ENCODE peak calls at places on chromosomes 16 and 17, in eight cellular contexts. One of them, this sample, is unnamed.

GRCh38 chr16:85823328-85823920 is 23.9 kb downstream of the COX4I1 start:
- DNase-seq in GOT3: no peak
- DNase-seq in stomach: no peak
- DNase-seq in Daoy: no peak
- DNase-seq in RWPE1: no peak
- DNase-seq in cardiac fibroblast: no peak
- DNase-seq in stromal cell of bone marrow: no peak
- DNase-seq in left ventricle myocardium superior: no peak
- DNase-seq in this sample: no peak

GRCh38 chr16:78210305-78210704 is 110.9 kb downstream of the WWOX start:
- DNase-seq in GOT3: no peak
- DNase-seq in stomach: no peak
- DNase-seq in Daoy: peak; percentile 55
- DNase-seq in RWPE1: peak; percentile 64
- DNase-seq in cardiac fibroblast: peak; percentile 12
- DNase-seq in stromal cell of bone marrow: peak; percentile 39
- DNase-seq in left ventricle myocardium superior: no peak
- DNase-seq in this sample: no peak

GRCh38 chr16:51854401-51854951 is 692.5 kb downstream of the TOX3 start:
- DNase-seq in GOT3: no peak
- DNase-seq in stomach: no peak
- DNase-seq in Daoy: no peak
- DNase-seq in RWPE1: no peak
- DNase-seq in cardiac fibroblast: no peak
- DNase-seq in stromal cell of bone marrow: no peak
- DNase-seq in left ventricle myocardium superior: no peak
- DNase-seq in this sample: no peak

GRCh38 chr16:75908718-75909117 is 182.4 kb upstream of the CPHXL start:
- DNase-seq in GOT3: no peak
- DNase-seq in stomach: no peak
- DNase-seq in Daoy: no peak
- DNase-seq in RWPE1: no peak
- DNase-seq in cardiac fibroblast: no peak
- DNase-seq in stromal cell of bone marrow: no peak
- DNase-seq in left ventricle myocardium superior: no peak
- DNase-seq in this sample: no peak

GRCh38 chr16:85166281-85166680 is 54.0 kb upstream of the CIBAR2 start:
- DNase-seq in GOT3: no peak
- DNase-seq in stomach: no peak
- DNase-seq in Daoy: no peak
- DNase-seq in RWPE1: no peak
- DNase-seq in cardiac fibroblast: peak; percentile 23
- DNase-seq in stromal cell of bone marrow: no peak
- DNase-seq in left ventricle myocardium superior: no peak
- DNase-seq in this sample: peak; percentile 20

GRCh38 chr16:85527042-85527766 is 85.9 kb upstream of the GSE1 start:
- DNase-seq in GOT3: no peak
- DNase-seq in stomach: no peak
- DNase-seq in Daoy: no peak
- DNase-seq in RWPE1: no peak
- DNase-seq in cardiac fibroblast: no peak
- DNase-seq in stromal cell of bone marrow: no peak
- DNase-seq in left ventricle myocardium superior: no peak
- DNase-seq in this sample: no peak

GRCh38 chr16:592518-593306 is 2.8 kb downstream of the RAB40C start:
- DNase-seq in GOT3: no peak
- DNase-seq in stomach: peak; percentile 73
- DNase-seq in Daoy: no peak
- DNase-seq in RWPE1: peak; percentile 87
- DNase-seq in cardiac fibroblast: peak; percentile 26
- DNase-seq in stromal cell of bone marrow: no peak
- DNase-seq in left ventricle myocardium superior: no peak
- DNase-seq in this sample: peak; percentile 19

GRCh38 chr17:45077643-45078042 is 16.5 kb downstream of the NMT1 start:
- DNase-seq in GOT3: no peak
- DNase-seq in stomach: no peak
- DNase-seq in Daoy: no peak
- DNase-seq in RWPE1: no peak
- DNase-seq in cardiac fibroblast: no peak
- DNase-seq in stromal cell of bone marrow: no peak
- DNase-seq in left ventricle myocardium superior: no peak
- DNase-seq in this sample: no peak

GRCh38 chr17:39813631-39814030 is 50.5 kb downstream of the IKZF3 start:
- DNase-seq in GOT3: no peak
- DNase-seq in stomach: no peak
- DNase-seq in Daoy: no peak
- DNase-seq in RWPE1: no peak
- DNase-seq in cardiac fibroblast: no peak
- DNase-seq in stromal cell of bone marrow: no peak
- DNase-seq in left ventricle myocardium superior: no peak
- DNase-seq in this sample: no peak

GRCh38 chr17:73400915-73401545 is 89.2 kb upstream of the CDC42EP4 start:
- DNase-seq in GOT3: no peak
- DNase-seq in stomach: no peak
- DNase-seq in Daoy: no peak
- DNase-seq in RWPE1: no peak
- DNase-seq in cardiac fibroblast: no peak
- DNase-seq in stromal cell of bone marrow: no peak
- DNase-seq in left ventricle myocardium superior: no peak
- DNase-seq in this sample: no peak

GRCh38 chr17:40317345-40317873 is 8.4 kb downstream of the RARA start:
- DNase-seq in GOT3: no peak
- DNase-seq in stomach: peak; percentile 50
- DNase-seq in Daoy: peak; percentile 77
- DNase-seq in RWPE1: peak; percentile 66
- DNase-seq in cardiac fibroblast: peak; percentile 81
- DNase-seq in stromal cell of bone marrow: no peak
- DNase-seq in left ventricle myocardium superior: peak; percentile 69
- DNase-seq in this sample: peak; percentile 64

GRCh38 chr16:2799852-2800226 is 1.6 kb downstream of the PRSS41 start:
- DNase-seq in GOT3: no peak
- DNase-seq in stomach: peak; percentile 67
- DNase-seq in Daoy: peak; percentile 30
- DNase-seq in RWPE1: no peak
- DNase-seq in cardiac fibroblast: peak; percentile 31
- DNase-seq in stromal cell of bone marrow: peak; percentile 14
- DNase-seq in left ventricle myocardium superior: no peak
- DNase-seq in this sample: no peak

GRCh38 chr17:66747561-66748275 is 87.2 kb upstream of the CACNG5 start:
- DNase-seq in GOT3: no peak
- DNase-seq in stomach: no peak
- DNase-seq in Daoy: peak; percentile 87
- DNase-seq in RWPE1: peak; percentile 72
- DNase-seq in cardiac fibroblast: peak; percentile 95
- DNase-seq in stromal cell of bone marrow: peak; percentile 28
- DNase-seq in left ventricle myocardium superior: no peak
- DNase-seq in this sample: no peak

GRCh38 chr16:12295395-12295794 is 318.9 kb downstream of the SNX29 start:
- DNase-seq in GOT3: no peak
- DNase-seq in stomach: no peak
- DNase-seq in Daoy: no peak
- DNase-seq in RWPE1: no peak
- DNase-seq in cardiac fibroblast: no peak
- DNase-seq in stromal cell of bone marrow: peak; percentile 22
- DNase-seq in left ventricle myocardium superior: no peak
- DNase-seq in this sample: no peak

GRCh38 chr16:3121843-3122467 is 9.6 kb downstream of the ZNF205 start:
- DNase-seq in GOT3: no peak
- DNase-seq in stomach: no peak
- DNase-seq in Daoy: no peak
- DNase-seq in RWPE1: no peak
- DNase-seq in cardiac fibroblast: peak; percentile 47
- DNase-seq in stromal cell of bone marrow: no peak
- DNase-seq in left ventricle myocardium superior: peak; percentile 50
- DNase-seq in this sample: no peak

GRCh38 chr17:40738553-40738952 is 16.6 kb downstream of the KRT25 start:
- DNase-seq in GOT3: no peak
- DNase-seq in stomach: no peak
- DNase-seq in Daoy: no peak
- DNase-seq in RWPE1: no peak
- DNase-seq in cardiac fibroblast: no peak
- DNase-seq in stromal cell of bone marrow: no peak
- DNase-seq in left ventricle myocardium superior: no peak
- DNase-seq in this sample: no peak

GRCh38 chr16:28107232-28107631 is 43.7 kb upstream of the GSG1L start:
- DNase-seq in GOT3: no peak
- DNase-seq in stomach: no peak
- DNase-seq in Daoy: no peak
- DNase-seq in RWPE1: no peak
- DNase-seq in cardiac fibroblast: no peak
- DNase-seq in stromal cell of bone marrow: no peak
- DNase-seq in left ventricle myocardium superior: no peak
- DNase-seq in this sample: no peak

GRCh38 chr17:67733371-67733770 is 15.6 kb downstream of the NOL11 start:
- DNase-seq in GOT3: no peak
- DNase-seq in stomach: no peak
- DNase-seq in Daoy: no peak
- DNase-seq in RWPE1: no peak
- DNase-seq in cardiac fibroblast: no peak
- DNase-seq in stromal cell of bone marrow: no peak
- DNase-seq in left ventricle myocardium superior: no peak
- DNase-seq in this sample: no peak

GRCh38 chr16:67463059-67463458 is 17.9 kb downstream of the ATP6V0D1 start:
- DNase-seq in GOT3: no peak
- DNase-seq in stomach: no peak
- DNase-seq in Daoy: no peak
- DNase-seq in RWPE1: no peak
- DNase-seq in cardiac fibroblast: no peak
- DNase-seq in stromal cell of bone marrow: no peak
- DNase-seq in left ventricle myocardium superior: peak; percentile 20
- DNase-seq in this sample: no peak

GRCh38 chr16:71666928-71667707 is 41.1 kb downstream of the MARVELD3 start:
- DNase-seq in GOT3: no peak
- DNase-seq in stomach: no peak
- DNase-seq in Daoy: no peak
- DNase-seq in RWPE1: no peak
- DNase-seq in cardiac fibroblast: no peak
- DNase-seq in stromal cell of bone marrow: no peak
- DNase-seq in left ventricle myocardium superior: no peak
- DNase-seq in this sample: no peak